ENCODE peak calls at places on chromosomes 7 and 10, in eight cellular contexts. L is lower lobe of right lung, P is fibroblast of pulmonary artery, I is nephron progenitor cell, Z is OCI-LY7, X is progenitor cell of endocrine pancreas, G is A549, A is H9. U is an unnamed sample.

GRCh38 chr7:134449596-134450194 is 9.2 kb downstream of the AKR1B1 start:
- DNase-seq in A (no peak), I (no peak), L (no peak), G (no peak), Z (no peak), X (no peak), P (no peak), U (no peak)

GRCh38 chr7:29807179-29807841 is 1.0 kb downstream of the WIPF3 start:
- DNase-seq in L (no peak), P (no peak), A (peak), I (peak), Z (no peak), X (peak), G (peak), U (no peak)

GRCh38 chr10:14949291-14949690 is 4.6 kb downstream of the DCLRE1C start:
- DNase-seq in X (no peak), P (no peak), A (no peak), I (no peak), G (no peak), Z (no peak), L (no peak), U (no peak)

GRCh38 chr7:28383949-28384348 is 28.4 kb upstream of the CREB5 start:
- DNase-seq in L (no peak), X (no peak), I (no peak), Z (no peak), P (no peak), G (no peak), A (no peak), U (no peak)

GRCh38 chr10:12905067-12905466 is 96.4 kb downstream of the CCDC3 start:
- DNase-seq in X (no peak), L (no peak), Z (no peak), A (no peak), G (no peak), I (no peak), P (no peak), U (peak)

GRCh38 chr10:21069929-21070363 is 172.8 kb upstream of the NEBL start:
- DNase-seq in X (no peak), P (no peak), Z (no peak), G (no peak), I (no peak), L (no peak), A (no peak), U (no peak)

GRCh38 chr10:124611738-124612137 is 132.4 kb downstream of the FAM53B start:
- DNase-seq in X (no peak), A (no peak), I (no peak), Z (no peak), G (no peak), P (no peak), L (peak), U (no peak)

GRCh38 chr10:105017116-105017515 is 376.0 kb downstream of the SORCS3 start:
- DNase-seq in X (no peak), Z (no peak), G (no peak), L (no peak), P (no peak), I (no peak), A (no peak), U (no peak)

GRCh38 chr10:28410420-28411135 is 107.7 kb upstream of the MPP7 start:
- DNase-seq in X (no peak), P (peak), A (no peak), I (no peak), Z (no peak), L (no peak), G (peak), U (no peak)
- TF ChIP-seq CTCF in X (peak), P (peak), A (peak), I (no peak), Z (peak), L (no peak), G (no peak), U (peak)

DNA sequence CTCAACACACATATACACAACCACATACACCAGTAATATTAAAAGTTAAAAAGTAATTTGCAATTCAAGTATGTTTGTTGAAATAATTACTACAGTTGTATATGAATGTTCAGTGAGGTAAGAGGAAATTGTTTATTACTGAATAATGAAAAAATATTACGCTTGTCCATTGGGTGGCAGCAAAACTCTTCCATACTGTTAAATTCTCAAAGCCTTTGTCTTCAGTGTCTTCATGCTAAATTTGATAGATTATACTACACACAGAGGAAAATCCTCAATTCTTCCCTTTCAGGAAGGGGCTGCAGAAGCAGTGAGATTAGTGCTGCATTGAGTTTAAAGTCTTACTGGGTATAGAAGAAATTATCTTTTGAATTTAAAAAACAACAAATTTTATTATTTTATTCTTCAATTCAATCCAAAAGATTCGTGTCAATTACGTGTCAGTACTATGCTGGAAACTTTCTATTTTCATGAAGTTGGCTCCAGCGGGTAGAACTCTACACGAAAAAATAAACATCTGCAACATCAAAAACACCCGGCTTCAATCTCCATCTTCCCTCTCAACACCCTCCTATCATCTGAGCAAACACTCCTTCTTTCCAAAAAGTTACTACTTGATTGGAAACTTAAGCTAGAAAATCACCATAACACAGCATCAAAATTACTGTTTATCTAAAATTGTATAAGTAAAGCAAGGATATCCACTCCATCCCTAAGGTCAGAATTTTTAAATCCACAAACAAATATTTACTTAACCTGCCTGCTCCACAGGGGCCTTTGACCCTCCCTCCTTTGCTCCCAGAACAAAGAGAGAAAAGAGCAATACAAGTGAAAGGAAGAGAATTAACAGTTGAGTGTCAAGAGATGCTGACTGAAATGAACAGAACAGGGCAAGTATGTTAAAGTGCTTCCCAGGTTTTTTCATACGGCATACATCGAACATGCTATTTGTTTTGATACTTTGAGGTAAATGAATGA is 37.0 kb upstream of the TES start:
- DNase-seq in P (peak), G (peak), L (no peak), Z (peak), X (no peak), A (no peak), I (peak), U (no peak)
- TF ChIP-seq CTCF in P (peak), G (peak), L (peak), Z (peak), X (peak), A (peak), I (peak), U (peak)

DNA sequence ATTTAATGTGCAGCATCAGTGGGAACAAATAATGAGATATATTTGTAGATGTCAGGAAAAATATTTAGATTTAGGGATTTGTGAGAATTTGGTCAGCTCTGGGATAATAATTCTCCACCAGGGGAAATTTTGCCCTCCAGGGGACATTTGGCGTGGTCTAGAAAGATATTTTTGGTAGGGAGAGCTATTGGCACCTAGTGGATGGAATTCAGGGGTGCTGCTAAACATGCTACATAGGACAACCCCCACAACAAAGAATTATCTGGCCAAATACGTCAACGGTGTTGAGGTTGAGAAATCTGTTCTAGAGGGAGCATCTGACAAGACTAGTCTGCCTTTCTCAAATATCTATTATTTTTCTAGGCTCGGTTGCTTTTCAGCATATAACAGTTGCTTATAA is 2.1 kb downstream of the ADK start:
- DNase-seq in X (no peak), A (no peak), L (no peak), P (peak), Z (no peak), I (no peak), G (peak), U (no peak)
- TF ChIP-seq CTCF in X (peak), A (peak), L (peak), P (peak), Z (no peak), I (no peak), G (peak), U (peak)

DNA sequence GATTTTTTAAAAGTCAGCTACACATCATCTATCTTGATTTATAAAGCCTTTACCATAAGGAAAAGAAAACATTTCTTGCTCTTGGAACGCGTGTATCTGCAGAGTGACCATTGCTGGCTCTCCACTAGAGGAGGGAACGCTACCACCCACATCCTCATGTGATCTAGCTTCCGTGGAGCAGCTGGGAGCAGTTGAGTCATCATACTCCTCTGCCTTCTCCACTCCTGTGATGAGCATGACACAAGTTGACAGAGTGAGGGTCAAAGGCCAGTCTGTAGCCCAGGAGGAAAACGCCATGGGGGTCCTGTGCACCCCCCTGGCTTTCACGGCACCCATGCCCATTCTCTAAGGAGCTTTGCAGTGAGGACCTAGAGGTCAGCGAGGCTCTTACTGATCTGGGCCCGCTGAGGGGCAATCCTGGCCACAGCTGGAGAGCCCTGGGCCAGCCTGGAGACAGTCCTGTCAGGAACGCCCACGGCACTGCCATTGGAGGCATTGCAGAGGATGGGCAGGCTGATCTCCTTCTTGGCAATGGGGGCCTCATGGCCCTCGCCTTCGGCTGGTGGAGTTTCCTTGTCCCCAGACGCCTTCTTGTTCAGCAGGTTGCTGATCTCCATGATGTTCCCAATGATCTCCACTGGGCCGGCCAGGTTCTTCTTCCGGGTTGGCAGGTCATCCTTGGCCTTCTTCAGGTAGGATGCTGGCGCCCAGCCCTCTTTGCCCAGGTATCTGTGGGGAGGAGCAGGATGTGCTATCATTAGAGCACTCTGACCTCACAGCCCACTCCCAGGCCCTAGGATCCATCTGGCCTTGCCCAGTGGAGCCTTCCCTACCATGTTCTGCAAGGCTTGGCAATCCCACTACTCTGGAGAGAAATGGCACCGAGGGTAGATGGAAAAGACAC is 119.2 kb downstream of the NEURL1 start:
- DNase-seq in P (peak), A (no peak), L (no peak), Z (no peak), G (no peak), I (no peak), X (no peak), U (no peak)
- TF ChIP-seq CTCF in P (peak), A (no peak), L (no peak), Z (no peak), G (no peak), I (no peak), X (no peak), U (no peak)

DNA sequence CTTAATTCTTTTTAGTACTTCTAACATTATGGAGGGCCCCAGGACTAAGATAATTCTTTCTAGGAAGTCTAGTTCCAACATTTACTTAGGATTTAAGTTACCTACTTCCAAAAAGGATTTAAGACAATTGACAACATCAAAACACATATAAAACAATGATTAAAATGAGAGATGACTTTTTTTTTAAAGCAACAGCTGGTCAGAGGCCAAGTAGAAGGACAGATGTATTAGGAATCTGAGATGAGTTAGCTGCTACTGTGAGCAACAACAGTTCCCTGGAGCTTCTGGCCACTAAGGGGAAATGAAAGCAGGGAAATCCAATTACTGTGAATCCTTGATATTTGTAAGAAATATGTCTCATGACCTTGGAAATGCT is 222.3 kb downstream of the PHTF2 start:
- DNase-seq in P (no peak), L (no peak), G (no peak), A (no peak), Z (no peak), X (no peak), I (no peak), U (no peak)
- TF ChIP-seq CTCF in P (no peak), L (no peak), G (no peak), A (peak), Z (peak), X (no peak), I (no peak), U (no peak)